ENCODE peak calls at places on chromosome 14, in six cellular contexts. Z, C, O, N, J and B are unnamed samples.

GRCh38 chr14:100904307-100905019 is 941 bp upstream of the RTL1 start:
- DNase-seq in Z (peak), C (no peak), O (peak), N (no peak), J (peak), B (no peak)

GRCh38 chr14:77145975-77146740 is 4.6 kb upstream of the ZDHHC22 start:
- DNase-seq in Z (no peak), C (no peak), O (no peak), N (no peak), J (no peak), B (no peak)

GRCh38 chr14:73741386-73741875 is 27.2 kb upstream of the PNMA1 start:
- DNase-seq in Z (peak), C (peak), O (peak), N (no peak), J (peak), B (peak)

GRCh38 chr14:102085503-102085902 is 1.3 kb downstream of the HSP90AA1 start:
- DNase-seq in Z (no peak), C (no peak), O (no peak), N (no peak), J (peak), B (no peak)

GRCh38 chr14:85057266-85057665 is 472.7 kb upstream of the FLRT2 start:
- DNase-seq in Z (no peak), C (peak), O (no peak), N (no peak), J (no peak), B (no peak)

GRCh38 chr14:67570453-67570852 is 29.6 kb downstream of the PIGH start:
- DNase-seq in Z (no peak), C (no peak), O (no peak), N (no peak), J (no peak), B (no peak)

GRCh38 chr14:52190532-52190931 is 77.0 kb upstream of the PTGDR start:
- DNase-seq in Z (no peak), C (no peak), O (no peak), N (no peak), J (peak), B (no peak)

GRCh38 chr14:92613008-92613658 is 99.6 kb downstream of the RIN3 start:
- DNase-seq in Z (no peak), C (no peak), O (peak), N (no peak), J (peak), B (peak)

GRCh38 chr14:92122351-92122677 is 545 bp downstream of the CPSF2 start:
- DNase-seq in Z (no peak), C (peak), O (peak), N (peak), J (peak), B (peak)

GRCh38 chr14:77580964-77581505 is 35.4 kb downstream of the SPTLC2 start:
- DNase-seq in Z (no peak), C (peak), O (no peak), N (peak), J (peak), B (peak)

GRCh38 chr14:103549361-103550311 is 12.8 kb downstream of the BAG5 start:
- DNase-seq in Z (no peak), C (no peak), O (no peak), N (no peak), J (no peak), B (no peak)

DNA sequence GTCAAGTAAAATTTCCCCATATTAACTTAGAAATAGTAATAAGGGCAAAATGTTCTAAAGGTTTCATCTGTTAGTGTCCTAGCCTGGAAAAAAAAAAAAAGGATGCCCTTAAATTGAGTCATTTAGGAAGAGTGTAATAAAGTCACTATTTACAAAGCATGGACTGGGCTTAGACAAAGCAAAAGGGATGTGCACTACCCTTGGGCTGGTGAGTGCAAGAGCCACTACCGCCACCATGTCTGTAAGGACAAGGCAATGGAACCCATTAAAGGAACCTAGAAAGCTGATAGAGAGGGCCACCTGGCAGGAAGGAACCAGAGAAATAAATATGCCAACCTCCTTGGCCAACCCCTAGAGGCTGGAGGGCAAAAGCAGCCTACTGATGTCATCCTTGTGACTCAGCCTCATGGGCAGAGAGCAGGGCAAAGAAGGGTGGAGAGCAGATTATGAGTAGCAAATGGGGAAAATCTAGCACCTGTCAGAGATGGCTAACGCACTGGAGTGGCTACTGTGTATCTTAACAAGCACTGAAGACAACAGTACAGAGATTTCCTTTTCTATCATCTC is 59.5 kb upstream of the FUT8 start:
- DNase-seq in Z (no peak), C (no peak), O (no peak), N (no peak), J (peak), B (no peak)
- TF ChIP-seq CTCF in Z (no peak), C (no peak), O (no peak), N (no peak), J (peak), B (no peak)

DNA sequence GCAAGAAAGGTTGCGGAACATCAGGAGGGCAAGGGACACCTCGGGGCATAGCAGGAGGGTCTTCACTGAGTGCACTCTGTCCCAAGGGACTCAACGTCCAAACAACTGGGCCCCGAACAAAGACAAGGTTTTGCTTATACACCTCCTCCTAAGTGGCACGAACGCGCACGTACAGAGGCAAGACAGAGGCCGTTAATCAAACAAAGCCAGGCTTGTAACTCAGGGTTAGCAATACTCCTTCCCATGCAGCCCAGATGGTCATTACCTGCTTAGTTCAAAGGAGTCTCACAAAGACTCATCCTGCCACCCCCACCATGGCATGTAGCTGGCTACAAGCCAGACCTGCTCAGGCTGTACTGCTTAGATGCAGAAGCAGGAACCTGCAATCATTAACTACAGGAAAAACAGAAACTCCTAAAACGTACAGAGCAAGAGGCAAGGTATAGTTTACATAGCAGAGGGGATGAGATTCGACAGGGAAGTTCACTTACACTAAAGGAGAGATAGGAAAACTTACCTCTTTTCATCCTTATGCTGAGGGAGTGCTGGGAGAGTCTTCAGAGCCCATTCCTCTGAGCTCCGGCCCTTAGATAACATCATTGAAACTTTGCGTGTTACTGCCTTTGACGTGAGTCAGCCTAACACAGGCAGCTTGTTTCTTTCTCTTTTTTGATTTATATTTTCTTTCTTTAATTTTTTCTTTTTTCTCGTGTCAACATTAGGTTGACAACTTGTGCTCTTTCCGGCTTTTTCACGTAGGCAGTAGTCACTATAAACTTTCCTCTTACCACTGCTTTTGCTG is 1319.1 kb downstream of the TMEM121 start:
- DNase-seq in Z (no peak), C (peak), O (no peak), N (no peak), J (peak), B (no peak)
- H3K4me3 ChIP-seq in Z (peak), C (no peak), O (no peak), N (no peak), J (peak), B (no peak)

GRCh38 chr14:71011479-71011878 is 104.2 kb downstream of the PCNX1 start:
- DNase-seq in Z (no peak), C (peak), O (no peak), N (no peak), J (peak), B (peak)
- TF ChIP-seq CTCF in Z (no peak), C (peak), O (peak), N (peak), J (peak), B (peak)

GRCh38 chr14:58751788-58752187 is 114.0 kb downstream of the DACT1 start:
- DNase-seq in Z (no peak), C (no peak), O (no peak), N (no peak), J (no peak), B (no peak)

GRCh38 chr14:58746701-58747100 is 108.9 kb downstream of the DACT1 start:
- DNase-seq in Z (no peak), C (peak), O (no peak), N (no peak), J (peak), B (no peak)

GRCh38 chr14:58747181-58747580 is 109.4 kb downstream of the DACT1 start:
- DNase-seq in Z (peak), C (peak), O (no peak), N (peak), J (peak), B (peak)

GRCh38 chr14:58750321-58751269 is 112.8 kb downstream of the DACT1 start:
- DNase-seq in Z (no peak), C (no peak), O (no peak), N (no peak), J (peak), B (no peak)

GRCh38 chr14:58749066-58749669 is 111.4 kb downstream of the DACT1 start:
- DNase-seq in Z (no peak), C (peak), O (no peak), N (peak), J (peak), B (peak)
- H3K4me3 ChIP-seq in Z (no peak), C (no peak), O (no peak), N (no peak), J (peak), B (no peak)

GRCh38 chr14:104706733-104707628 is 17.0 kb upstream of the ADSS1 start:
- DNase-seq in Z (no peak), C (no peak), O (no peak), N (no peak), J (no peak), B (no peak)
- TF ChIP-seq CTCF in Z (no peak), C (no peak), O (no peak), N (no peak), J (no peak), B (no peak)